ENCODE peak calls at places on chromosomes 1 and 21, in five cellular contexts. J is AG04450, Z is astrocyte, P is AG04449, S is PC-9. F is an unnamed sample.

GRCh38 chr1:75174031-75174760 is 40.0 kb downstream of the LHX8 start:
- DNase-seq in J (no peak), Z (no peak), P (no peak), S (no peak), F (no peak)

GRCh38 chr1:15279576-15280230 is 32.7 kb downstream of the FHAD1 start:
- DNase-seq in J (no peak), Z (peak), P (no peak), S (no peak), F (no peak)

GRCh38 chr1:244759158-244759557 is 76.3 kb upstream of the COX20 start:
- DNase-seq in J (no peak), Z (no peak), P (no peak), S (no peak), F (no peak)

GRCh38 chr1:14561014-14561693 is 37.3 kb upstream of the KAZN start:
- DNase-seq in J (no peak), Z (peak), P (no peak), S (no peak), F (peak)

GRCh38 chr1:32266926-32267645 is 16.0 kb downstream of the LCK start:
- DNase-seq in J (peak), Z (peak), P (peak), S (no peak), F (peak)

GRCh38 chr1:56776581-56776980 is 42.6 kb downstream of the FYB2 start:
- DNase-seq in J (no peak), Z (no peak), P (no peak), S (no peak), F (no peak)

GRCh38 chr1:18233176-18233864 is 125.7 kb downstream of the IGSF21 start:
- DNase-seq in J (no peak), Z (no peak), P (no peak), S (no peak), F (no peak)

GRCh38 chr21:42790520-42790919 is 88.8 kb downstream of the WDR4 start:
- DNase-seq in J (no peak), Z (no peak), P (no peak), S (no peak), F (no peak)

GRCh38 chr1:42128499-42128898 is 24.7 kb upstream of the GUCA2B start:
- DNase-seq in J (no peak), Z (no peak), P (no peak), S (no peak), F (no peak)

GRCh38 chr21:42553435-42553834 is 39.8 kb downstream of the SLC37A1 start:
- DNase-seq in J (no peak), Z (no peak), P (no peak), S (no peak), F (no peak)

GRCh38 chr1:230823835-230824485 is 44.4 kb downstream of the C1orf198 start:
- DNase-seq in J (no peak), Z (no peak), P (no peak), S (no peak), F (no peak)

GRCh38 chr21:46557919-46558392 is 46.9 kb downstream of the S100B start:
- DNase-seq in J (no peak), Z (no peak), P (no peak), S (no peak), F (no peak)

GRCh38 chr1:175278729-175279128 is 86.2 kb upstream of the KIAA0040 start:
- DNase-seq in J (no peak), Z (no peak), P (no peak), S (no peak), F (no peak)
- TF ChIP-seq CTCF in J (no peak), Z (no peak), P (no peak), S (no peak), F (no peak)

GRCh38 chr1:153611024-153611352 is 1.9 kb downstream of the S100A16 start:
- DNase-seq in J (no peak), Z (peak), P (no peak), S (peak), F (peak)
- H3K4me3 ChIP-seq in J (peak), Z (peak), P (peak), S (peak), F (peak)

DNA sequence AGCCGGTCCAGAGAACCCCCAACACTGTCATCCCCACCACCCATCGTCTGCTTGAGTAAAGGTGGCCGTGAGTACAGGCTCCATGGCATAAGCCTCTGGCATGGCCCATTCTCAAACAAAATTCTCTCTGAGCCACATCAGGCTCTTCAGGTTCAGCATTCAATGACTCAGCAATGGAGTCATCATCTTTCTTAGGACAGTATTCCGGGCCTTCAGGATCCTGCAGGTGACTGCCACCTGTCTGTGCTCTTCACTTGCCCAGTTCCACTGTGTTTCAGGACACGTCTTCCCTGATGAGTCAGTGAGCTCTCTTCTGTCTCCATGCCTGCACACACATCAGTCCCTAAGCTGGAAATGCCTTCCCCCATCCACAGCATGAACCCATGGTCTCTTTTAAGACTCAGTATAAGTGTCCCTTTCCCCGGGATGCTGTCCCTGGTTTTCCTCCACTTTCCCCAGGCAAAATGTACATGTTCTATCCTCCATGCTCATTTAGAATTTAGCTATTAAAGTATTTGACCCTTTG is 81.1 kb upstream of the FGGY start:
- DNase-seq in J (no peak), Z (no peak), P (no peak), S (no peak), F (no peak)
- TF ChIP-seq CTCF in J (no peak), Z (no peak), P (no peak), S (no peak), F (no peak)

DNA sequence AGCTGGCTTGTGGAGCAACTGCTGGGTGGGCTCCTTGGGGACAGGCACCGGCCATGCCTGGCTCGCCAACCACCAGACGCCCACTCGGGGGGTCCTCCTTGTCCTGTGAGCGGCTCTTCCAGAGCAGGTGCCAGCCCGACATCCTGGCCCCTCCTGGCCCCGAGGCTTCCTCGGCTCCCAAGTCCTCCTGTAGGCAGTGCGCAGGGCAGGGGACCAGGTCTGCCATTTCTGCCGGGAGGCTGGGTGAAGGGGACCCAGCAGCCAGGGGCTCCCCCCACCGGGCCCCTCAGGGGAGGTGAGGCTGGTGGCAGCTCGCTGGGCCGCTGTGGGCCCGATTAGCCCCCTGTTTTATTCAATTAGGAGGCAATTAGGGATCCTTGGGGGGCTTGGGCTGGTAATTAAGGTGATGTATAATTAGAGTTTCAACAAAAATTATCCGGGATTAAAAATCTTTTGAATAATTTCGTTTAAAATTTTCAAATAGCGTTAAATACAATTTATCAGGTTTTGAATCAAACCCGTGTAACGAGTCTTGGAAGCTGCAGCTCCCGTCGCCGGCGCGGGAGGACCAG is 4.0 kb downstream of the PRDM16 start:
- DNase-seq in J (no peak), Z (no peak), P (no peak), S (no peak), F (no peak)
- H3K4me3 ChIP-seq in J (no peak), Z (peak), P (no peak), S (no peak), F (no peak)

GRCh38 chr1:154760469-154760933 is 109.6 kb downstream of the KCNN3 start:
- DNase-seq in J (no peak), Z (no peak), P (no peak), S (peak), F (no peak)
- TF ChIP-seq CTCF in J (peak), Z (peak), P (peak), S (peak), F (peak)